ENCODE peak calls at places on chromosomes 16 and 17, in four cellular contexts. N is WTC11, Z is K562, F is HepG2. K is an unnamed sample.

GRCh38 chr16:23398987-23399805 is 53.8 kb downstream of the COG7 start:
- DNase-seq in N (peak), Z (no peak), F (no peak), K (no peak)

GRCh38 chr16:1743376-1744337 is 27.7 kb downstream of the NME3 start:
- DNase-seq in F (no peak), N (no peak), Z (no peak), K (no peak)

GRCh38 chr16:82993874-82994375 is 367.2 kb downstream of the CDH13 start:
- DNase-seq in N (no peak), Z (no peak), F (no peak), K (no peak)

GRCh38 chr16:65807858-65808257 is 558.6 kb upstream of the CDH5 start:
- DNase-seq in Z (no peak), N (no peak), F (no peak), K (no peak)

GRCh38 chr17:22441776-22442175 is 749.5 kb downstream of the KCNJ18 start:
- DNase-seq in F (no peak), N (no peak), Z (no peak), K (no peak)

GRCh38 chr17:38464251-38464722 is 36.0 kb downstream of the ARHGAP23 start:
- DNase-seq in Z (no peak), N (no peak), F (no peak), K (no peak)

GRCh38 chr16:47713225-47713595 is 252.1 kb downstream of the PHKB start:
- DNase-seq in Z (peak), F (peak), N (no peak), K (no peak)

GRCh38 chr16:19524356-19524865 is 669 bp downstream of the CCP110 start:
- DNase-seq in Z (peak), F (no peak), N (no peak), K (no peak)

GRCh38 chr16:29807426-29808218 is 1.3 kb downstream of the MAZ start:
- DNase-seq in Z (peak), F (peak), N (peak), K (no peak)

GRCh38 chr16:5252800-5253199 is 155.2 kb upstream of the EEF2KMT start:
- DNase-seq in F (no peak), N (peak), Z (no peak), K (no peak)

GRCh38 chr16:50501251-50501650 is 46.9 kb upstream of the NKD1 start:
- DNase-seq in N (no peak), F (no peak), Z (no peak), K (no peak)

GRCh38 chr16:4870138-4870671 is 22.9 kb downstream of the UBN1 start:
- DNase-seq in Z (no peak), F (no peak), N (no peak), K (no peak)

GRCh38 chr16:51382215-51382614 is 231.1 kb upstream of the SALL1 start:
- DNase-seq in N (no peak), Z (no peak), F (peak), K (no peak)

GRCh38 chr16:20806168-20807050 is at the start of the genes ERI2 and REXO5:
- DNase-seq in F (peak), N (peak), Z (peak), K (peak)

GRCh38 chr16:74466872-74467271 is 45.6 kb upstream of the CLEC18B start:
- DNase-seq in F (no peak), Z (no peak), N (no peak), K (no peak)

GRCh38 chr16:47045459-47045858 is 72.0 kb upstream of the DNAJA2 start:
- DNase-seq in Z (no peak), N (no peak), F (no peak), K (no peak)

GRCh38 chr17:59149051-59149450 is 5.9 kb downstream of the SKA2 start:
- DNase-seq in F (no peak), Z (no peak), N (no peak), K (no peak)

GRCh38 chr17:10033982-10034381 is 128.9 kb upstream of the RCVRN start:
- DNase-seq in N (no peak), Z (no peak), F (no peak), K (no peak)

GRCh38 chr17:28368306-28368831 is 1.7 kb downstream of the VTN start:
- DNase-seq in N (no peak), F (peak), Z (no peak), K (no peak)

GRCh38 chr16:56424404-56424765 is 960 bp downstream of the AMFR start:
- DNase-seq in N (no peak), F (no peak), Z (no peak), K (no peak)

GRCh38 chr17:64662774-64663367 is 764 bp upstream of the SMURF2 start:
- DNase-seq in N (no peak), Z (no peak), F (no peak), K (no peak)
- TF ChIP-seq CREM in N (no peak), Z (no peak), F (no peak), K (no peak)

GRCh38 chr16:67243481-67243880 is 3.8 kb downstream of the FHOD1 start:
- DNase-seq in F (no peak), N (no peak), Z (no peak), K (no peak)

GRCh38 chr16:67245674-67246080 is 1.6 kb downstream of the FHOD1 start:
- DNase-seq in Z (no peak), F (no peak), N (no peak), K (no peak)

GRCh38 chr16:67245189-67245585 is 2.1 kb downstream of the FHOD1 start:
- DNase-seq in Z (no peak), N (no peak), F (no peak), K (no peak)

GRCh38 chr16:67246081-67246944 is 968 bp downstream of the FHOD1 start:
- DNase-seq in N (peak), Z (peak), F (peak), K (no peak)

GRCh38 chr16:67244387-67245188 is 2.7 kb downstream of the FHOD1 start:
- DNase-seq in Z (peak), N (no peak), F (no peak), K (peak)
- TF ChIP-seq CREM in Z (no peak), N (no peak), F (no peak), K (peak)

GRCh38 chr17:48012151-48012520 is 25.5 kb downstream of the COPZ2 start:
- DNase-seq in Z (peak), F (no peak), N (peak), K (no peak)
- TF ChIP-seq CREM in Z (no peak), F (no peak), N (no peak), K (no peak)

GRCh38 chr17:73155410-73156165 is 9.2 kb upstream of the SSTR2 start:
- DNase-seq in N (peak), F (no peak), Z (no peak), K (no peak)

GRCh38 chr17:73158133-73158532 is 6.7 kb upstream of the SSTR2 start:
- DNase-seq in N (no peak), F (no peak), Z (no peak), K (no peak)

GRCh38 chr17:73151888-73152633 is 12.7 kb upstream of the SSTR2 start:
- DNase-seq in Z (no peak), F (peak), N (no peak), K (no peak)

GRCh38 chr17:73156887-73157870 is 7.6 kb upstream of the SSTR2 start:
- DNase-seq in N (no peak), F (no peak), Z (no peak), K (peak)

DNA sequence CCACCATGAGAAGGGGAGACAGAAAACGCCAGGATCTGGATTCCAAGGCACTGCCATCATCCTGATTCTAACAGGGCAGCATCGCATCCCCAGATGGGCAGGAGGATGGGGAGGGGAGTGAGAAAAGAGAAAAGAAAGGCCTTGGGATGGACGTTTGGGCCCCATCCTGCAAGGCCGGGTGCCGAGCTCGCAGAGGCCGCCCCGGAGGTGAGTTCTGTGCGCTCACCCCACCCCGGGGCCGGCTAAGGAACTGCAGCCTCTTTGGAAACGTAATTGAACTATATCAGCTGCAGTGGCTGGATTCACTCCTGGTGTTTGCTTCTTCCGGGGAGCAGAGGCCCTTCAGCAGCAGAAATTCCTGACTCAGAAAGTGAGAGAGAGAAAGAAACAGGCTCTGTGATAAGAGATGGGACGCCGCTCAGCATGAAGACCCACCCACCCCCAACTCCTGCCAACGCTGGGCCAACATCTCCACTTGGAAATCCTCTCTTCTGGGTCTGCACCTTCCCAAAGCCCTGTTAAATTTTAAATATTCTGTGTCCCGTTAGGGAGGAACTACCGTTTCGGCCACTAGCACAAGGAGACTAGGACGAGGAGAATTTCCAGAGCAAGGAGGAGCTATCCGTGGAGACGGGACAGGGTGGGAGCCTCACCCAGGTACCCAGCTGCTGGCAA is 8.5 kb upstream of the SSTR2 start:
- DNase-seq in N (peak), F (peak), Z (peak), K (no peak)
- TF ChIP-seq CREM in N (no peak), F (no peak), Z (no peak), K (no peak)

GRCh38 chr17:81385320-81386111 is 9.7 kb upstream of the BAHCC1 start:
- DNase-seq in N (no peak), F (peak), Z (no peak), K (no peak)
- TF ChIP-seq CREM in N (no peak), F (no peak), Z (no peak), K (no peak)

K was measured in GM12878.